ENCODE peak calls at places on chromosome 5, in seven cellular contexts. One of them, this sample, is unnamed.

GRCh38 chr5:80260461-80260860 is 4.6 kb upstream of the SERINC5 start:
- DNase-seq in WERI-Rb-1: no peak
- DNase-seq in activated T-helper 9 cell treated with anti-CD3 and anti-CD28 coated beads, Interleukin-2, amount 50 U/mL, for 16 hours: no peak
- DNase-seq in NCI-H2029: no peak
- DNase-seq in endothelial cell of umbilical vein: no peak
- DNase-seq in endothelial cell: no peak
- DNase-seq in HepG2: no peak
- DNase-seq in this sample: no peak

GRCh38 chr5:88826959-88827585 is 55.9 kb downstream of the MEF2C start:
- DNase-seq in WERI-Rb-1: no peak
- DNase-seq in activated T-helper 9 cell treated with anti-CD3 and anti-CD28 coated beads, Interleukin-2, amount 50 U/mL, for 16 hours: no peak
- DNase-seq in NCI-H2029: no peak
- DNase-seq in endothelial cell of umbilical vein: peak
- DNase-seq in endothelial cell: peak
- DNase-seq in HepG2: no peak
- DNase-seq in this sample: peak

GRCh38 chr5:174741352-174741751 is 17.0 kb downstream of the MSX2 start:
- DNase-seq in WERI-Rb-1: no peak
- DNase-seq in activated T-helper 9 cell treated with anti-CD3 and anti-CD28 coated beads, Interleukin-2, amount 50 U/mL, for 16 hours: no peak
- DNase-seq in NCI-H2029: no peak
- DNase-seq in endothelial cell of umbilical vein: no peak
- DNase-seq in endothelial cell: no peak
- DNase-seq in HepG2: no peak
- DNase-seq in this sample: no peak

GRCh38 chr5:149849990-149850910 is 94.3 kb downstream of the PDE6A start:
- DNase-seq in WERI-Rb-1: no peak
- DNase-seq in activated T-helper 9 cell treated with anti-CD3 and anti-CD28 coated beads, Interleukin-2, amount 50 U/mL, for 16 hours: no peak
- DNase-seq in NCI-H2029: no peak
- DNase-seq in endothelial cell of umbilical vein: no peak
- DNase-seq in endothelial cell: no peak
- DNase-seq in HepG2: no peak
- DNase-seq in this sample: no peak

GRCh38 chr5:109485030-109485429 is 75.3 kb upstream of the PJA2 start:
- DNase-seq in WERI-Rb-1: peak
- DNase-seq in activated T-helper 9 cell treated with anti-CD3 and anti-CD28 coated beads, Interleukin-2, amount 50 U/mL, for 16 hours: no peak
- DNase-seq in NCI-H2029: peak
- DNase-seq in endothelial cell of umbilical vein: peak
- DNase-seq in endothelial cell: peak
- DNase-seq in HepG2: peak
- DNase-seq in this sample: peak

GRCh38 chr5:109907751-109908150 is 218.0 kb downstream of the MAN2A1 start:
- DNase-seq in WERI-Rb-1: no peak
- DNase-seq in activated T-helper 9 cell treated with anti-CD3 and anti-CD28 coated beads, Interleukin-2, amount 50 U/mL, for 16 hours: no peak
- DNase-seq in NCI-H2029: no peak
- DNase-seq in endothelial cell of umbilical vein: no peak
- DNase-seq in endothelial cell: no peak
- DNase-seq in HepG2: no peak
- DNase-seq in this sample: no peak

GRCh38 chr5:132812949-132813598 is at the start of gene SOWAHA:
- DNase-seq in WERI-Rb-1: peak
- DNase-seq in activated T-helper 9 cell treated with anti-CD3 and anti-CD28 coated beads, Interleukin-2, amount 50 U/mL, for 16 hours: no peak
- DNase-seq in NCI-H2029: peak
- DNase-seq in endothelial cell of umbilical vein: no peak
- DNase-seq in endothelial cell: no peak
- DNase-seq in HepG2: no peak
- DNase-seq in this sample: peak

GRCh38 chr5:122844916-122845252 is 529 bp upstream of the SNX24 start:
- DNase-seq in WERI-Rb-1: peak
- DNase-seq in activated T-helper 9 cell treated with anti-CD3 and anti-CD28 coated beads, Interleukin-2, amount 50 U/mL, for 16 hours: no peak
- DNase-seq in NCI-H2029: no peak
- DNase-seq in endothelial cell of umbilical vein: peak
- DNase-seq in endothelial cell: peak
- DNase-seq in HepG2: no peak
- DNase-seq in this sample: no peak

GRCh38 chr5:91332267-91333044 is 50.7 kb downstream of the ARRDC3 start:
- DNase-seq in WERI-Rb-1: no peak
- DNase-seq in activated T-helper 9 cell treated with anti-CD3 and anti-CD28 coated beads, Interleukin-2, amount 50 U/mL, for 16 hours: no peak
- DNase-seq in NCI-H2029: peak
- DNase-seq in endothelial cell of umbilical vein: no peak
- DNase-seq in endothelial cell: no peak
- DNase-seq in HepG2: peak
- DNase-seq in this sample: no peak

GRCh38 chr5:180823938-180824629 is 21.5 kb upstream of the MGAT1 start:
- DNase-seq in WERI-Rb-1: no peak
- DNase-seq in activated T-helper 9 cell treated with anti-CD3 and anti-CD28 coated beads, Interleukin-2, amount 50 U/mL, for 16 hours: no peak
- DNase-seq in NCI-H2029: no peak
- DNase-seq in endothelial cell of umbilical vein: no peak
- DNase-seq in endothelial cell: no peak
- DNase-seq in HepG2: no peak
- DNase-seq in this sample: no peak

GRCh38 chr5:103918668-103919367 is 356.2 kb upstream of the NUDT12 start:
- DNase-seq in WERI-Rb-1: no peak
- DNase-seq in activated T-helper 9 cell treated with anti-CD3 and anti-CD28 coated beads, Interleukin-2, amount 50 U/mL, for 16 hours: no peak
- DNase-seq in NCI-H2029: no peak
- DNase-seq in endothelial cell of umbilical vein: no peak
- DNase-seq in endothelial cell: no peak
- DNase-seq in HepG2: no peak
- DNase-seq in this sample: no peak

GRCh38 chr5:55226027-55226933 is 835 bp downstream of the MCIDAS start:
- DNase-seq in WERI-Rb-1: peak
- DNase-seq in activated T-helper 9 cell treated with anti-CD3 and anti-CD28 coated beads, Interleukin-2, amount 50 U/mL, for 16 hours: no peak
- DNase-seq in NCI-H2029: peak
- DNase-seq in endothelial cell of umbilical vein: peak
- DNase-seq in endothelial cell: peak
- DNase-seq in HepG2: peak
- DNase-seq in this sample: no peak

GRCh38 chr5:133421394-133421793 is 190.9 kb downstream of the FSTL4 start:
- DNase-seq in WERI-Rb-1: peak
- DNase-seq in activated T-helper 9 cell treated with anti-CD3 and anti-CD28 coated beads, Interleukin-2, amount 50 U/mL, for 16 hours: no peak
- DNase-seq in NCI-H2029: no peak
- DNase-seq in endothelial cell of umbilical vein: peak
- DNase-seq in endothelial cell: peak
- DNase-seq in HepG2: no peak
- DNase-seq in this sample: no peak

GRCh38 chr5:94694671-94695070 is 76.2 kb downstream of the SLF1 start:
- DNase-seq in WERI-Rb-1: no peak
- DNase-seq in activated T-helper 9 cell treated with anti-CD3 and anti-CD28 coated beads, Interleukin-2, amount 50 U/mL, for 16 hours: no peak
- DNase-seq in NCI-H2029: no peak
- DNase-seq in endothelial cell of umbilical vein: no peak
- DNase-seq in endothelial cell: no peak
- DNase-seq in HepG2: no peak
- DNase-seq in this sample: no peak

GRCh38 chr5:156329197-156329611 is 2.2 kb downstream of the SGCD start:
- DNase-seq in WERI-Rb-1: no peak
- DNase-seq in activated T-helper 9 cell treated with anti-CD3 and anti-CD28 coated beads, Interleukin-2, amount 50 U/mL, for 16 hours: no peak
- DNase-seq in NCI-H2029: no peak
- DNase-seq in endothelial cell of umbilical vein: no peak
- DNase-seq in endothelial cell: no peak
- DNase-seq in HepG2: no peak
- DNase-seq in this sample: peak

GRCh38 chr5:41087461-41087860 is 16.3 kb upstream of the MROH2B start:
- DNase-seq in WERI-Rb-1: no peak
- DNase-seq in activated T-helper 9 cell treated with anti-CD3 and anti-CD28 coated beads, Interleukin-2, amount 50 U/mL, for 16 hours: no peak
- DNase-seq in NCI-H2029: no peak
- DNase-seq in endothelial cell of umbilical vein: no peak
- DNase-seq in endothelial cell: no peak
- DNase-seq in HepG2: no peak
- DNase-seq in this sample: no peak

GRCh38 chr5:1912951-1913565 is 30.3 kb upstream of the IRX4 start:
- DNase-seq in WERI-Rb-1: no peak
- DNase-seq in activated T-helper 9 cell treated with anti-CD3 and anti-CD28 coated beads, Interleukin-2, amount 50 U/mL, for 16 hours: no peak
- DNase-seq in NCI-H2029: no peak
- DNase-seq in endothelial cell of umbilical vein: no peak
- DNase-seq in endothelial cell: no peak
- DNase-seq in HepG2: no peak
- DNase-seq in this sample: no peak

GRCh38 chr5:67976812-67977455 is 238.6 kb upstream of the PIK3R1 start:
- DNase-seq in WERI-Rb-1: no peak
- DNase-seq in activated T-helper 9 cell treated with anti-CD3 and anti-CD28 coated beads, Interleukin-2, amount 50 U/mL, for 16 hours: no peak
- DNase-seq in NCI-H2029: no peak
- DNase-seq in endothelial cell of umbilical vein: no peak
- DNase-seq in endothelial cell: no peak
- DNase-seq in HepG2: no peak
- DNase-seq in this sample: no peak

GRCh38 chr5:38253759-38254158 is 4.6 kb upstream of the EGFLAM start:
- DNase-seq in WERI-Rb-1: no peak
- DNase-seq in activated T-helper 9 cell treated with anti-CD3 and anti-CD28 coated beads, Interleukin-2, amount 50 U/mL, for 16 hours: no peak
- DNase-seq in NCI-H2029: no peak
- DNase-seq in endothelial cell of umbilical vein: no peak
- DNase-seq in endothelial cell: no peak
- DNase-seq in HepG2: no peak
- DNase-seq in this sample: no peak

GRCh38 chr5:96870094-96871021 is 5.9 kb upstream of the ERAP2 start:
- DNase-seq in WERI-Rb-1: no peak
- DNase-seq in activated T-helper 9 cell treated with anti-CD3 and anti-CD28 coated beads, Interleukin-2, amount 50 U/mL, for 16 hours: no peak
- DNase-seq in NCI-H2029: peak
- DNase-seq in endothelial cell of umbilical vein: no peak
- DNase-seq in endothelial cell: no peak
- DNase-seq in HepG2: no peak
- DNase-seq in this sample: no peak

GRCh38 chr5:136159457-136159856 is 26.8 kb downstream of the SMAD5 start:
- DNase-seq in WERI-Rb-1: no peak
- DNase-seq in activated T-helper 9 cell treated with anti-CD3 and anti-CD28 coated beads, Interleukin-2, amount 50 U/mL, for 16 hours: no peak
- DNase-seq in NCI-H2029: no peak
- DNase-seq in endothelial cell of umbilical vein: no peak
- DNase-seq in endothelial cell: no peak
- DNase-seq in HepG2: no peak
- DNase-seq in this sample: no peak

GRCh38 chr5:66828551-66829421 is 232.6 kb downstream of the MAST4 start:
- DNase-seq in WERI-Rb-1: peak
- DNase-seq in activated T-helper 9 cell treated with anti-CD3 and anti-CD28 coated beads, Interleukin-2, amount 50 U/mL, for 16 hours: no peak
- DNase-seq in NCI-H2029: peak
- DNase-seq in endothelial cell of umbilical vein: peak
- DNase-seq in endothelial cell: peak
- DNase-seq in HepG2: peak
- DNase-seq in this sample: peak

GRCh38 chr5:135040331-135041144 is 6.5 kb upstream of the PITX1 start:
- DNase-seq in WERI-Rb-1: no peak
- DNase-seq in activated T-helper 9 cell treated with anti-CD3 and anti-CD28 coated beads, Interleukin-2, amount 50 U/mL, for 16 hours: no peak
- DNase-seq in NCI-H2029: no peak
- DNase-seq in endothelial cell of umbilical vein: no peak
- DNase-seq in endothelial cell: no peak
- DNase-seq in HepG2: no peak
- DNase-seq in this sample: no peak

GRCh38 chr5:173291722-173292658 is 36.2 kb downstream of the STC2 start:
- DNase-seq in WERI-Rb-1: peak
- DNase-seq in activated T-helper 9 cell treated with anti-CD3 and anti-CD28 coated beads, Interleukin-2, amount 50 U/mL, for 16 hours: no peak
- DNase-seq in NCI-H2029: no peak
- DNase-seq in endothelial cell of umbilical vein: no peak
- DNase-seq in endothelial cell: no peak
- DNase-seq in HepG2: no peak
- DNase-seq in this sample: no peak

GRCh38 chr5:111735829-111736228 is 21.2 kb downstream of the NREP start:
- DNase-seq in WERI-Rb-1: peak
- DNase-seq in activated T-helper 9 cell treated with anti-CD3 and anti-CD28 coated beads, Interleukin-2, amount 50 U/mL, for 16 hours: no peak
- DNase-seq in NCI-H2029: no peak
- DNase-seq in endothelial cell of umbilical vein: no peak
- DNase-seq in endothelial cell: no peak
- DNase-seq in HepG2: no peak
- DNase-seq in this sample: no peak

GRCh38 chr5:39167141-39167972 is 52.0 kb downstream of the FYB1 start:
- DNase-seq in WERI-Rb-1: no peak
- DNase-seq in activated T-helper 9 cell treated with anti-CD3 and anti-CD28 coated beads, Interleukin-2, amount 50 U/mL, for 16 hours: no peak
- DNase-seq in NCI-H2029: no peak
- DNase-seq in endothelial cell of umbilical vein: peak
- DNase-seq in endothelial cell: no peak
- DNase-seq in HepG2: no peak
- DNase-seq in this sample: no peak

GRCh38 chr5:173094012-173094661 is 38.0 kb downstream of the CREBRF start:
- DNase-seq in WERI-Rb-1: no peak
- DNase-seq in activated T-helper 9 cell treated with anti-CD3 and anti-CD28 coated beads, Interleukin-2, amount 50 U/mL, for 16 hours: no peak
- DNase-seq in NCI-H2029: peak
- DNase-seq in endothelial cell of umbilical vein: peak
- DNase-seq in endothelial cell: no peak
- DNase-seq in HepG2: peak
- DNase-seq in this sample: no peak

GRCh38 chr5:111829701-111830100 is 72.7 kb upstream of the NREP start:
- DNase-seq in WERI-Rb-1: no peak
- DNase-seq in activated T-helper 9 cell treated with anti-CD3 and anti-CD28 coated beads, Interleukin-2, amount 50 U/mL, for 16 hours: no peak
- DNase-seq in NCI-H2029: no peak
- DNase-seq in endothelial cell of umbilical vein: no peak
- DNase-seq in endothelial cell: no peak
- DNase-seq in HepG2: no peak
- DNase-seq in this sample: no peak

GRCh38 chr5:14364576-14365472 is 216.8 kb upstream of the OTULINL start:
- DNase-seq in WERI-Rb-1: peak
- DNase-seq in activated T-helper 9 cell treated with anti-CD3 and anti-CD28 coated beads, Interleukin-2, amount 50 U/mL, for 16 hours: no peak
- DNase-seq in NCI-H2029: peak
- DNase-seq in endothelial cell of umbilical vein: peak
- DNase-seq in endothelial cell: peak
- DNase-seq in HepG2: peak
- DNase-seq in this sample: no peak

GRCh38 chr5:136057401-136057951 is 28.7 kb downstream of the TGFBI start:
- DNase-seq in WERI-Rb-1: no peak
- DNase-seq in activated T-helper 9 cell treated with anti-CD3 and anti-CD28 coated beads, Interleukin-2, amount 50 U/mL, for 16 hours: no peak
- DNase-seq in NCI-H2029: no peak
- DNase-seq in endothelial cell of umbilical vein: no peak
- DNase-seq in endothelial cell: no peak
- DNase-seq in HepG2: no peak
- DNase-seq in this sample: no peak

GRCh38 chr5:177458912-177459350 is 12.3 kb downstream of the PRR7 start:
- DNase-seq in WERI-Rb-1: no peak
- DNase-seq in activated T-helper 9 cell treated with anti-CD3 and anti-CD28 coated beads, Interleukin-2, amount 50 U/mL, for 16 hours: no peak
- DNase-seq in NCI-H2029: no peak
- DNase-seq in endothelial cell of umbilical vein: no peak
- DNase-seq in endothelial cell: no peak
- DNase-seq in HepG2: no peak
- DNase-seq in this sample: no peak

GRCh38 chr5:37533851-37534250 is 154.7 kb downstream of the WDR70 start:
- DNase-seq in WERI-Rb-1: no peak
- DNase-seq in activated T-helper 9 cell treated with anti-CD3 and anti-CD28 coated beads, Interleukin-2, amount 50 U/mL, for 16 hours: no peak
- DNase-seq in NCI-H2029: no peak
- DNase-seq in endothelial cell of umbilical vein: no peak
- DNase-seq in endothelial cell: no peak
- DNase-seq in HepG2: no peak
- DNase-seq in this sample: no peak

GRCh38 chr5:94777163-94777885 is 158.9 kb downstream of the SLF1 start:
- DNase-seq in WERI-Rb-1: no peak
- DNase-seq in activated T-helper 9 cell treated with anti-CD3 and anti-CD28 coated beads, Interleukin-2, amount 50 U/mL, for 16 hours: no peak
- DNase-seq in NCI-H2029: no peak
- DNase-seq in endothelial cell of umbilical vein: no peak
- DNase-seq in endothelial cell: no peak
- DNase-seq in HepG2: no peak
- DNase-seq in this sample: no peak

This sample was measured in Right ventricle myocardium superior.